ENCODE peak calls at places on chromosomes 4 and X, in five cellular contexts. D is lower leg skin, J is DND-41, U is Peyer's patch, T is psoas muscle. E is an unnamed sample.

GRCh38 chrX:153499258-153499657 is 4.5 kb downstream of the BGN start:
- DNase-seq in D (no peak), J (no peak), U (no peak), T (no peak), E (no peak)

GRCh38 chrX:30649859-30650258 is 3.4 kb upstream of the GK start:
- DNase-seq in D (no peak), J (no peak), U (no peak), T (no peak), E (peak)

GRCh38 chrX:140064993-140065392 is 99.7 kb upstream of the CXorf66 start:
- DNase-seq in D (no peak), J (no peak), U (no peak), T (no peak), E (no peak)

GRCh38 chr4:6079965-6080364 is 61.7 kb upstream of the C4orf50 start:
- DNase-seq in D (peak), J (no peak), U (no peak), T (no peak), E (no peak)

GRCh38 chrX:20265726-20266681 is 705 bp downstream of the RPS6KA3 start:
- DNase-seq in D (peak), J (peak), U (peak), T (peak), E (peak)

GRCh38 chr4:5956285-5957021 is 61.8 kb downstream of the C4orf50 start:
- DNase-seq in D (peak), J (no peak), U (peak), T (peak), E (no peak)

GRCh38 chr4:5955201-5955821 is 62.4 kb upstream of the CRMP1 start:
- DNase-seq in D (peak), J (no peak), U (peak), T (no peak), E (no peak)

GRCh38 chrX:38754102-38754790 is 47.0 kb upstream of the MID1IP1 start:
- DNase-seq in D (no peak), J (peak), U (peak), T (no peak), E (peak)

GRCh38 chr4:37602454-37603069 is 83.6 kb downstream of the RELL1 start:
- DNase-seq in D (no peak), J (no peak), U (no peak), T (no peak), E (no peak)

GRCh38 chrX:71365356-71365875 is 741 bp upstream of the TAF1 start:
- DNase-seq in D (no peak), J (no peak), U (no peak), T (no peak), E (no peak)

GRCh38 chr4:89660851-89661250 is 176.1 kb downstream of the SNCA start:
- DNase-seq in D (no peak), J (no peak), U (no peak), T (no peak), E (peak)

GRCh38 chr4:188942606-188943005 is 803.4 kb downstream of the TRIML1 start:
- DNase-seq in D (no peak), J (no peak), U (no peak), T (no peak), E (no peak)

GRCh38 chr4:158823461-158823873 is 54.6 kb downstream of the FNIP2 start:
- DNase-seq in D (no peak), J (no peak), U (no peak), T (peak), E (peak)

GRCh38 chr4:25769251-25769650 is 93.5 kb downstream of the SEL1L3 start:
- DNase-seq in D (peak), J (no peak), U (no peak), T (no peak), E (peak)

GRCh38 chr4:103915224-103915869 is 195.6 kb upstream of the TACR3 start:
- DNase-seq in D (no peak), J (no peak), U (no peak), T (no peak), E (peak)

GRCh38 chr4:68346461-68346860 is 3.4 kb downstream of the YTHDC1 start:
- DNase-seq in D (no peak), J (no peak), U (no peak), T (no peak), E (peak)

GRCh38 chr4:176444741-176445140 is 125.0 kb downstream of the SPCS3 start:
- DNase-seq in D (no peak), J (no peak), U (no peak), T (no peak), E (peak)
- H3K4me3 ChIP-seq in D (no peak), J (no peak), U (no peak), T (no peak), E (no peak)

GRCh38 chrX:43655961-43656494 is at the start of gene MAOA:
- DNase-seq in D (peak), J (no peak), U (peak), T (peak), E (no peak)

GRCh38 chrX:43655151-43655676 is 885 bp upstream of the MAOA start:
- DNase-seq in D (peak), J (peak), U (peak), T (peak), E (peak)

DNA sequence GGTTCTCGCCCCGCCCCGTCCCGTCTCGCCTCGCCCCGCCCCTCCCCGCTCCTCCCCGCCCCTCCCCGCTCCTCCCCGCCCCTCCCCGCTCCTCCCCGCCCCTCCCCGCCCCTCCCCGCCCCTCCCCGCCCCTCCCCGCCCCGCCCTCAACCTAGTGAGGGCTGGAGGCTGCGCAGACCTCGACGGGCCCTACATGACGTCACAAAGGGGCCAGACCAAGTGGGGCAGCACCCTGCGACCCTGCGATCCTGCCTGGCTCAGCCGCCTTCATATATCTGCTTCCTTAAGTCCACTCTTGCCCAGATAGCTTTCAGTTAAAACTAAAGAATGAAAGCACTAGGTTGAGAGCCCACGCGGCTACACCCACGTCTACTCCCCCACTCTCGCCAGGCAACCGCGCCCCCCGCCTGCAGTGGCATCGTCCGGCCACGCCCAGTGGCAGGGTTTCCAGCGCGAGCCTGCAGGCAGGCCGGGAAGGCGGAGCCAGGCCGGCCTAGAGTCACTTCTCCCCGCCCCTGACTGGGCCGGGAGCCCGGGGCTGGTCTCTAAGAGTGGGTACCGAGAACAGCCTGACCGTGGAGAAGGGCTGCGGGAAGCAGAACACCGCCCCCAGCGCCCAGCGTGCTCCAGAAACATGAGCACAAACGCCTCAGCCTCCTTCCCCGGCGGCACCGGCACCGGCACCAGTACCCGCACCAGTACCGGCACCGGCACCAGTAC is 1.5 kb upstream of the MAOA start:
- DNase-seq in D (peak), J (peak), U (peak), T (peak), E (peak)
- TF ChIP-seq CTCF in D (no peak), J (peak), U (no peak), T (peak), E (peak)

GRCh38 chrX:134545524-134545923 is 85.6 kb downstream of the HPRT1 start:
- DNase-seq in D (no peak), J (no peak), U (no peak), T (no peak), E (no peak)

GRCh38 chrX:134543201-134543797 is 83.3 kb downstream of the HPRT1 start:
- DNase-seq in D (no peak), J (no peak), U (no peak), T (no peak), E (no peak)

GRCh38 chrX:134544189-134544588 is 84.2 kb downstream of the HPRT1 start:
- DNase-seq in D (no peak), J (no peak), U (no peak), T (no peak), E (no peak)

GRCh38 chrX:134546187-134546586 is 86.2 kb downstream of the HPRT1 start:
- DNase-seq in D (no peak), J (no peak), U (no peak), T (no peak), E (no peak)

DNA sequence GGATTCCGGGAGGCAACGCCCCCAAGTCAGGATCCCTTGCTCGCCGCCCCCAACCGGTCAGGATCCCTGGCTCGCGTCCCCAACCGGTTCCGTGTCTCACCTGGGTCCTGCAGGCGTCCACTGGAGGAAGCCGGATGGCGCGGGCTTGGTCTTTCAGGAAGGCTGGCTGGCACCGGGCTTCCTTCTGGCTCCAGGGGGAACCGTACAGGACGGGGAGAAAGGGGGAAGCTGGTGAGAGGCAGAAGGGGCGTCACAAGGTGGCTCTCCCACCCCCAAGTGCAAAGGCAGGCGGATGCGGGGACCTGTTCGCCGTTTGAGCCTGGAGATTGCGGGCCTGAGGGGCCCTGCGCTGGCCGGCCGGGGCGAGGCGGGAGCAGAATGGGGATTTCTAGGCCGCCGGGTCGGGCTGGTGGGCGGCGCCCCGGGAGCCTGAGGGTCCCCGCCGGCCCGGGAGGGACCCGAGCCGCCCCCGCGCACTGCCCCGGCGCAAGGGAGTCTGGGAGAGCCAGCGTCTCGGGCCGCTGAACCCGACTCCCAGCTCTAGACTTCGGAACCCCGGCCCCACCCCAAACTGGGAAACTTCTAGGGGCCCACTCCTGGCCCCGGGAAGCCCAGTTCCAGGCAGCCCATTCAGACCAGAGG is 84.8 kb downstream of the HPRT1 start:
- DNase-seq in D (no peak), J (no peak), U (no peak), T (no peak), E (no peak)
- H3K4me3 ChIP-seq in D (no peak), J (no peak), U (peak), T (peak), E (peak)

GRCh38 chrX:3938587-3938986 is 225.1 kb upstream of the PRKX start:
- DNase-seq in D (no peak), J (no peak), U (no peak), T (no peak), E (no peak)

DNA sequence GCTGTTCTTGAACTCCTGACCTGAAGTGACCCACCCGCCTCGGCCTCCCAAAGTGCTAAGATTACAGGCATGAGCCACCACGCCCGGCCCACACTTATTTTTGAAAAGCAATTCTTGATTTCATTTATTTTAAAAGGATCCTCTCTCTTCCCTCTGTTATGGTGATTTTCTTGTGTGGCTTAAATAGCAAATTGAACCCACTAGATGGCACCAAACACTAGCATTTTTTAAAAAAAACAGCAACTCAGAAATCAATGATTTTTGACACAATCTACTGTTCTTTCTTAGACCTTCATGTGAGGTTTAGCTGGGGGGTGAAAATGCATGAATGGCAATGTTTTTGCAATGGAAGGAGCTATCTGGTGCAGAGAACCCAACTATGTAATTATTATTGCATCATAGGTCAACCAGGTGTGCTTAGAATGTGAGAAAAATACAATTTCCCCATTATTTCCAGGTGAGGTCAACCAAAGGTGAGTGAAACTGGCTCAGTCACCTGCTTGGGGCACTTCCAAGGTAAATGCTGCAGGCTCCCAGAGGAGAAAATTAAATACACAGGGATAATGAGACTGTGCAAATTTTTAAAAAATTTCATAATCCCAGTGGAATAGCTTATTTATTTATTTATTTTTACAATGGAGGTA is 226.6 kb upstream of the PRKX start:
- DNase-seq in D (no peak), J (no peak), U (no peak), T (no peak), E (peak)
- TF ChIP-seq CTCF in D (no peak), J (peak), U (no peak), T (no peak), E (peak)

GRCh38 chr4:74037076-74037475 is 1.4 kb downstream of the CXCL3 start:
- DNase-seq in D (no peak), J (peak), U (no peak), T (no peak), E (no peak)
- H3K4me3 ChIP-seq in D (no peak), J (peak), U (no peak), T (peak), E (peak)

DNA sequence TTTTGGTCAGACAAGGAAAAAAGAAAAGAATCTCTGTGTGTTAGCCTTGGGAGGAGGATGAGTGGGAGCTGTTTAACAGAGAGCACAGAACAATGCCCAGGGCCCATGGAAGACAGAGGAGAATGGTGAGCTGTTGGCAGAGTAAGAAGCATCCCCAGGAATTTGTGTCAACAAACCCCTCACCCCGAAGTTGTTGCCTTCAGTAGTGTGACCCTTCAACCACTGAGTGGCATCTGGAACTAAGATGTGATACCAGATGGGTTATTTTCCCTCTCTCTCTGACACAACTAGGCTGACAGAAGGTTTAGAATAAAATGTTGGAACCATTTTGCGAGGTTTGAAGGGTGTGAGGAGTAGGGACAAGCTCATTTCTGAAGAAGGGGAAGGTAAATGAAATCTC is 25.1 kb downstream of the IGSF1 start:
- DNase-seq in D (no peak), J (no peak), U (no peak), T (no peak), E (no peak)
- TF ChIP-seq CTCF in D (no peak), J (no peak), U (no peak), T (no peak), E (no peak)

GRCh38 chr4:101306225-101306624 is 41.1 kb downstream of the PPP3CA start:
- DNase-seq in D (no peak), J (no peak), U (no peak), T (no peak), E (no peak)
- H3K4me3 ChIP-seq in D (no peak), J (no peak), U (no peak), T (no peak), E (peak)